ENCODE peak calls at places on chromosomes 11 and 22, in eight cellular contexts. X is right cardiac atrium; F is psoas muscle; H is upper lobe of right lung; W is neuronal stem cell; S is CD4-positive, alpha-beta T cell; E is spleen; T is A549. V is an unnamed sample.
A peak's percentile ranks its signal among the peaks of the same experiment; 100 is the strongest.

GRCh38 chr11:68998390-68998911 is 14.6 kb downstream of the MRGPRF start:
- DNase-seq in W (no peak), X (no peak), H (peak; percentile 42), S (no peak), E (peak; percentile 54), F (no peak), T (no peak), V (no peak)

GRCh38 chr11:74820763-74821162 is 72.1 kb downstream of the RNF169 start:
- DNase-seq in W (no peak), H (no peak), E (no peak), X (no peak), T (no peak), S (no peak), F (no peak), V (peak; percentile 52)

GRCh38 chr11:128052912-128053641 is 534.3 kb downstream of the ETS1 start:
- DNase-seq in X (no peak), T (no peak), E (no peak), H (no peak), S (no peak), F (no peak), W (no peak), V (peak; percentile 73)

GRCh38 chr11:6538456-6538855 is 41.4 kb downstream of the DNHD1 start:
- DNase-seq in H (no peak), F (no peak), X (no peak), W (no peak), S (no peak), T (no peak), E (peak; percentile 59), V (no peak)

GRCh38 chr22:39674536-39674935 is 104.0 kb downstream of the CACNA1I start:
- DNase-seq in W (no peak), T (no peak), H (no peak), S (no peak), F (no peak), E (no peak), X (no peak), V (peak; percentile 23)

GRCh38 chr11:71499546-71499945 is 27.5 kb upstream of the KRTAP5-7 start:
- DNase-seq in F (peak; percentile 59), T (no peak), E (peak; percentile 7), X (no peak), W (no peak), H (no peak), S (no peak), V (no peak)

GRCh38 chr22:23452231-23453010 is 127.7 kb downstream of the IGLL1 start:
- DNase-seq in F (no peak), X (no peak), S (no peak), T (no peak), E (no peak), W (no peak), H (no peak), V (no peak)

GRCh38 chr11:30196400-30197206 is 34.2 kb upstream of the FSHB start:
- DNase-seq in W (peak; percentile 69), F (peak; percentile 43), X (peak; percentile 53), H (peak; percentile 73), E (peak; percentile 74), T (peak; percentile 5), S (peak; percentile 3), V (peak; percentile 28)

GRCh38 chr22:43572710-43573109 is 160.9 kb downstream of the MPPED1 start:
- DNase-seq in F (no peak), W (no peak), T (no peak), E (no peak), H (no peak), X (no peak), S (no peak), V (no peak)

GRCh38 chr22:20549232-20549841 is 41.9 kb downstream of the MED15 start:
- DNase-seq in W (no peak), T (no peak), S (peak; percentile 56), X (no peak), F (peak; percentile 32), E (peak; percentile 84), H (no peak), V (no peak)

GRCh38 chr11:109016724-109017123 is 351.9 kb downstream of the DDX10 start:
- DNase-seq in E (no peak), W (no peak), S (no peak), F (no peak), T (no peak), H (no peak), X (no peak), V (no peak)

GRCh38 chr22:40383905-40384304 is 13.5 kb downstream of the SGSM3 start:
- DNase-seq in X (no peak), S (no peak), W (no peak), F (no peak), E (no peak), H (no peak), T (no peak), V (no peak)

GRCh38 chr11:12163181-12163841 is 52.9 kb downstream of the MICAL2 start:
- DNase-seq in X (peak; percentile 55), E (no peak), T (no peak), S (no peak), H (peak; percentile 55), F (no peak), W (no peak), V (peak; percentile 86)

GRCh38 chr11:27524155-27524554 is 17.6 kb upstream of the LIN7C start:
- DNase-seq in X (no peak), T (no peak), W (no peak), H (no peak), S (no peak), F (no peak), E (no peak), V (peak; percentile 66)

GRCh38 chr22:49142281-49142680 is 685.4 kb downstream of the BRD1 start:
- DNase-seq in X (no peak), F (no peak), S (no peak), W (no peak), T (no peak), E (peak; percentile 41), H (no peak), V (no peak)

GRCh38 chr11:8018742-8019631 is 31.9 kb downstream of the EIF3F start:
- DNase-seq in E (peak; percentile 82), W (peak; percentile 75), S (peak; percentile 72), X (peak; percentile 83), F (peak; percentile 70), H (peak; percentile 71), T (peak; percentile 51), V (peak; percentile 27)

GRCh38 chr11:61390161-61390560 is 2.2 kb upstream of the TMEM216 start:
- DNase-seq in X (no peak), W (no peak), T (no peak), H (no peak), S (no peak), E (no peak), F (no peak), V (no peak)

GRCh38 chr11:12411806-12412727 is 34.7 kb downstream of the PARVA start:
- DNase-seq in T (peak; percentile 84), E (no peak), H (no peak), F (peak; percentile 68), W (peak; percentile 67), S (peak; percentile 4), X (peak; percentile 70), V (peak; percentile 86)

GRCh38 chr11:9550209-9550628 is 23.3 kb upstream of the WEE1 start:
- DNase-seq in H (no peak), S (no peak), X (no peak), E (no peak), W (no peak), F (no peak), T (no peak), V (no peak)
- H3K27ac ChIP-seq in H (peak overlapping the region; percentile 42), S (no peak overlapping the region), X (no peak overlapping the region), E (no peak overlapping the region), W (no peak overlapping the region), F (no peak overlapping the region), T (no peak overlapping the region), V (no peak overlapping the region)

DNA sequence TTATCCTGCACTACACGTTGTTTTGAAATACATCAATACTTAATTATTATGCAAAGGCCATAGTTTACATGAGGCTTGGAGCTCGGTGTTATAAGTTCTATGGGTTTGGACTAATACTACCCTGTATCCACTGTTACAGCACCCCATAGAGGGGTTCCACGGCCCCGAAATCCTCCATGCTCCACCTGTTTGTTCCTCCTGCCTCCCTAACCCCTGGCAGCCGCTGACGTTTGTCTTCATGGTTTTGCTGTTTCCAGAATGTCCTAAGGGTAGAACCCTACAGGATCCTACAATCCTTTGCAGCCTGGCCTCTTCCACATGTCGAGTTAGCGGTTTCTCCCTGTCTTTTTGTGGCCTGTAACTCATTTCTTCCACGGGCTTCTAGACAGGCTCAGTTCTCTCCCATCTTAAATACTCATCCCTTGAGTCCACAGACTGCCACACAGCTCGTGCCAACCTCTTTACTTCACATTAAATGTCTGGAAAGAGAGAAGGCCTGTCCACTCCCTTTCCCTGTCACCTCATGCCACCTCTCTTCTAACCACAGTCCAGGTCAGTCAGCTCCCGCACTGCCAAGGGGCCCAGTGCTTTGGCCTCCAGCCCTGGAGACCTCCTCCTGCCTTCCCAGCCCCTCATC is 42.4 kb upstream of the TH start:
- DNase-seq in W (no peak), X (no peak), S (no peak), H (no peak), F (no peak), T (no peak), E (peak; percentile 56), V (no peak)
- H3K27ac ChIP-seq in W (no peak overlapping the region), X (no peak overlapping the region), S (no peak overlapping the region), H (no peak overlapping the region), F (no peak overlapping the region), T (no peak overlapping the region), E (no peak overlapping the region), V (no peak overlapping the region)

GRCh38 chr11:85718991-85719807 is 33.2 kb upstream of the CCDC89 start:
- DNase-seq in E (no peak), X (peak; percentile 72), S (no peak), F (peak; percentile 51), W (peak; percentile 64), H (no peak), T (peak; percentile 86), V (peak; percentile 98)
- H3K27ac ChIP-seq in E (no peak overlapping the region), X (peak overlapping the region; percentile 37), S (no peak overlapping the region), F (peak overlapping the region; percentile 64), W (peak overlapping the region; percentile 90), H (peak overlapping the region; percentile 65), T (peak overlapping the region; percentile 77), V (peak overlapping the region; percentile 53)

GRCh38 chr22:37484115-37485005 is 1.8 kb downstream of the MFNG start:
- DNase-seq in T (no peak), E (peak; percentile 98), S (peak; percentile 73), W (no peak), F (peak; percentile 69), H (peak; percentile 91), X (peak; percentile 81), V (no peak)
- H3K27ac ChIP-seq in T (no peak overlapping the region), E (peak overlapping the region; percentile 86), S (peak overlapping the region; percentile 88), W (no peak overlapping the region), F (peak overlapping the region; percentile 46), H (peak overlapping the region; percentile 90), X (peak overlapping the region; percentile 51), V (no peak overlapping the region)

GRCh38 chr22:37898441-37899181 is 7.5 kb upstream of the MICALL1 start:
- DNase-seq in T (no peak), S (no peak), F (no peak), H (peak; percentile 81), E (no peak), W (no peak), X (no peak), V (peak; percentile 95)

GRCh38 chr22:37896939-37897338 is 9.2 kb upstream of the MICALL1 start:
- DNase-seq in X (no peak), T (no peak), H (no peak), E (no peak), W (no peak), F (no peak), S (no peak), V (no peak)

GRCh38 chr22:37896181-37896592 is 9.9 kb upstream of the MICALL1 start:
- DNase-seq in X (no peak), S (peak; percentile 11), H (no peak), F (no peak), T (no peak), W (no peak), E (peak; percentile 81), V (peak; percentile 95)

GRCh38 chr22:37894939-37895670 is 11.0 kb upstream of the MICALL1 start:
- DNase-seq in S (no peak), T (no peak), W (peak; percentile 57), H (no peak), X (no peak), F (no peak), E (no peak), V (peak; percentile 59)

GRCh38 chr22:37897805-37898204 is 8.3 kb upstream of the MICALL1 start:
- DNase-seq in W (no peak), X (no peak), H (no peak), S (no peak), T (no peak), F (no peak), E (no peak), V (no peak)
- H3K27ac ChIP-seq in W (no peak overlapping the region), X (no peak overlapping the region), H (no peak overlapping the region), S (no peak overlapping the region), T (peak overlapping the region; percentile 83), F (no peak overlapping the region), E (no peak overlapping the region), V (peak overlapping the region; percentile 96)